ENCODE peak calls at places on chromosomes 11 and 22, in six cellular contexts. L, A, X, D, Y and O are unnamed samples.

GRCh38 chr22:37639070-37639760 is at the start of gene SH3BP1:
- DNase-seq in A (peak), X (peak), D (no peak), L (no peak), Y (peak), O (no peak)

GRCh38 chr22:49056301-49056700 is 771.4 kb downstream of the BRD1 start:
- DNase-seq in X (no peak), D (no peak), L (no peak), A (no peak), Y (no peak), O (no peak)

GRCh38 chr22:50148991-50149721 is 21.4 kb upstream of the PANX2 start:
- DNase-seq in D (peak), Y (peak), X (peak), A (peak), L (no peak), O (peak)

GRCh38 chr11:61776561-61777075 is 15.8 kb downstream of the TMEM258 start:
- DNase-seq in D (peak), Y (peak), X (peak), L (no peak), A (peak), O (no peak)

GRCh38 chr11:92411431-92411830 is 186.8 kb downstream of the FAT3 start:
- DNase-seq in X (no peak), A (no peak), Y (no peak), L (no peak), D (no peak), O (no peak)

GRCh38 chr11:112784323-112785073 is 176.7 kb upstream of the NCAM1 start:
- DNase-seq in A (no peak), D (peak), Y (peak), X (no peak), L (no peak), O (peak)

GRCh38 chr11:101848262-101848661 is 66.5 kb upstream of the CEP126 start:
- DNase-seq in A (peak), Y (peak), X (peak), L (no peak), D (peak), O (no peak)

GRCh38 chr22:29481265-29482000 is 1.4 kb downstream of the NEFH start:
- DNase-seq in Y (no peak), L (no peak), D (peak), A (no peak), X (no peak), O (no peak)

GRCh38 chr11:121521145-121522042 is 68.6 kb upstream of the SORL1-AS1 start:
- DNase-seq in A (peak), D (peak), L (no peak), X (peak), Y (no peak), O (no peak)

GRCh38 chr11:66683877-66684276 is 6.2 kb upstream of the RBM4B start:
- DNase-seq in A (no peak), Y (no peak), D (no peak), X (no peak), L (no peak), O (no peak)

GRCh38 chr11:62669420-62670161 is 1.9 kb upstream of the UQCC3 start:
- DNase-seq in D (no peak), X (peak), A (no peak), L (no peak), Y (no peak), O (no peak)

GRCh38 chr11:79067355-79067685 is 373.5 kb downstream of the TENM4 start:
- DNase-seq in L (no peak), D (no peak), X (no peak), Y (peak), A (no peak), O (no peak)

GRCh38 chr22:33921576-33922181 is 1.4 kb upstream of the LARGE1 start:
- DNase-seq in L (no peak), X (no peak), A (peak), D (peak), Y (peak), O (no peak)

GRCh38 chr11:22244986-22245592 is 52.2 kb downstream of the ANO5 start:
- DNase-seq in Y (peak), X (peak), L (no peak), D (peak), A (peak), O (peak)

GRCh38 chr22:31945971-31946680 is 1.8 kb downstream of the YWHAH start:
- DNase-seq in Y (no peak), X (no peak), A (no peak), D (no peak), L (no peak), O (no peak)

GRCh38 chr11:108788565-108789199 is 123.8 kb downstream of the DDX10 start:
- DNase-seq in D (peak), Y (peak), A (peak), L (no peak), X (peak), O (no peak)

GRCh38 chr22:31933406-31933805 is 10.9 kb upstream of the YWHAH start:
- DNase-seq in L (no peak), X (no peak), D (no peak), A (no peak), Y (no peak), O (no peak)

GRCh38 chr22:42367980-42368378 is 64.2 kb downstream of the NFAM1 start:
- DNase-seq in D (no peak), A (no peak), Y (no peak), X (peak), L (no peak), O (no peak)
- H3K4me3 ChIP-seq in D (no peak), A (no peak), Y (peak), X (peak), L (peak), O (peak)

DNA sequence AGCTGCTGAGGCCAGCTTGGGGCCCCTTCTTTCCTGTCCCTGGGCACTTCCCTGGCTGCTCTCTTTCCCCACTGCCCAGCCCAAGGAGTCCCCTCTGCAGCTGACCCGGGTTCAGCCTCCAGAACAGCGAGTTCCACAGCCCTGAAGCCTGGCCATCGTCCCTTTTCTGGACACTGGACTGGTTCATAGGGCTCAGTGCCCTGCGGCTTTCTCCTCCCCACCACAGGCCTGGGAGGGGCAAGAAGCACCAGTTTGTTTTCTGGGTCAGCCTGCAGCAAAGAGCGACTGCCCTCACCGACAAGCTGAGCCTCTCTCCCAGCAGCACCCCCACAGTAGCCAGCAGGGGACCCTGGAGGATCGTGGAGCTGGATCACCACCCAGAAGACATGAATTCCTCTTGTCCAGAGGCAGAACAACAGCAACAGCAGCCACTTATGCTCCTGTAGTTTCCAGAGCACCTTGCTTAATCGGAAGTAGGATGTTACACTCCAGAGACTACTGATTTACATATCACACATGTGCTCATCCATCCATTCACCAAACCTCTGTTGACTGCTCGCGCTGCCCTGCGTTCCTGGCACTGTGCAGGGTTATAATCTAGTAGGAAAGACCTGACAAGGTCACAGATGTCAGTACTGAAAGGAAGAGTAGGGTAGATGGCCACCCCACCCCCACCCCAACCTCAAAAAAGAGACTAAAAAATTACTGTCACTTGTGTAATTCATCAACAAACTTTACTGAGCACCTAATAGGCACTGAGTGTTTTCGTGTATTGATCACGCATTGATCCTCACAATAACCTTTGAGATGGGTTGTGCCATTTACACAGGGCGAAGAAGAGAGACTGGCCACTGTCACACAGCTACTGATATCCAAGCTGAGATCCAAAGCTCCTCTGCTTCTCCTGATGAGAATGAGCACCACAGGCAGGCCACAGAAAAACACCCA is 13.0 kb upstream of the CXCR5 start:
- DNase-seq in L (no peak), D (peak), X (no peak), A (peak), Y (no peak), O (peak)
- TF ChIP-seq CTCF in L (peak), D (peak), X (peak), A (no peak), Y (peak), O (peak)

DNA sequence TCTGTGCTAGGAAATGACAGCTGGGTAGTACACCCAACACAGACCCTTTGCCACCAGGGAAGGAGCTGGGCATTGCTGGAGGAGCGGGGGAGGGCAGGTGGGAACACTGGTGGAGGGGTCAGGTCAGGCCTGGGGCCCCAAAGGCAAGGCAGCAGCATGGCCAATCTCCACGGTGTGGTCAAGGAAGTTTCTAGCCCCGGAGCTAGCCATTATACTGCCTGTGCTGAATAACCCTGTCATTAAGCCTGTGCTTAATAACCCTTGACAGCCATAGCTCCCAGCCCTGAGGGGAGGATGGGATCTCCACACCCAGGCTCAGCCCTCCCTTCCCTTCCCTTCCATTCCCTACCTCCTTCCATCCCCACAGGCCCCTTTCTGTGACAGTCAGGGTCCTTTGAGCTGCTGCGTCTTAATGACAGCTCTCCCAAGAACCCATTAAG is 2.1 kb downstream of the TMPRSS4 start:
- DNase-seq in A (no peak), X (no peak), D (no peak), L (no peak), Y (no peak), O (no peak)
- H3K4me3 ChIP-seq in A (no peak), X (no peak), D (no peak), L (no peak), Y (no peak), O (peak)

GRCh38 chr22:22171357-22172218 is 73.0 kb upstream of the VPREB1 start:
- DNase-seq in L (no peak), D (peak), Y (no peak), A (peak), X (peak), O (no peak)
- TF ChIP-seq CTCF in L (peak), D (peak), Y (peak), A (peak), X (peak), O (peak)